ENCODE peak calls at places on chromosomes 12 and 14, in four cellular contexts. I is H1, E is H9, G is mesendoderm. B is an unnamed sample.
A peak's percentile ranks its signal among the peaks of the same experiment; 100 is the strongest.

GRCh38 chr14:93040443-93040842 is 75.3 kb downstream of the ITPK1 start:
- DNase-seq in I (no peak), E (no peak), G (no peak), B (no peak)

GRCh38 chr12:11804130-11804529 is 154.7 kb downstream of the ETV6 start:
- DNase-seq in I (no peak), E (no peak), G (no peak), B (no peak)

GRCh38 chr14:34098045-34098984 is 147.4 kb upstream of the EGLN3 start:
- DNase-seq in I (peak; percentile 47), E (no peak), G (peak; percentile 56), B (no peak)

GRCh38 chr14:81323094-81323493 is 77.0 kb downstream of the STON2 start:
- DNase-seq in I (no peak), E (no peak), G (no peak), B (no peak)

GRCh38 chr12:9701380-9702154 is 31.3 kb downstream of the CLECL1 start:
- DNase-seq in I (no peak), E (no peak), G (no peak), B (no peak)

GRCh38 chr12:13425766-13426165 is 229.2 kb downstream of the EMP1 start:
- DNase-seq in I (no peak), E (no peak), G (peak; percentile 56), B (no peak)

GRCh38 chr12:49334681-49335080 is 2.3 kb downstream of the C1QL4 start:
- DNase-seq in I (no peak), E (no peak), G (no peak), B (no peak)

GRCh38 chr12:34604631-34605509 is 582.6 kb downstream of the ALG10 start:
- DNase-seq in I (no peak), E (peak; percentile 21), G (no peak), B (no peak)

GRCh38 chr14:70563869-70564268 is 29.1 kb upstream of the ADAM20 start:
- DNase-seq in I (no peak), E (no peak), G (no peak), B (no peak)

GRCh38 chr12:49503674-49504180 is 35.1 kb upstream of the KCNH3 start:
- DNase-seq in I (no peak), E (no peak), G (peak; percentile 20), B (no peak)

GRCh38 chr14:20624495-20625070 is 16.9 kb downstream of the OR6S1 start:
- DNase-seq in I (peak; percentile 74), E (peak; percentile 85), G (peak; percentile 95), B (no peak)

GRCh38 chr12:57759360-57759980 is 4.6 kb downstream of the MARCHF9 start:
- DNase-seq in I (no peak), E (peak; percentile 53), G (peak; percentile 59), B (no peak)

GRCh38 chr12:123950476-123951169 is 22.0 kb downstream of the CCDC92 start:
- DNase-seq in I (no peak), E (peak; percentile 15), G (no peak), B (no peak)

GRCh38 chr14:105058521-105059034 is 6.7 kb downstream of the GPR132 start:
- DNase-seq in I (no peak), E (peak; percentile 25), G (no peak), B (no peak)
- H3K9ac ChIP-seq in I (no peak overlapping the region), E (no peak overlapping the region), G (no peak overlapping the region), B (peak overlapping the region; percentile 27)

GRCh38 chr14:51578853-51579252 is 72.9 kb upstream of the FRMD6 start:
- DNase-seq in I (no peak), E (no peak), G (no peak), B (no peak)

GRCh38 chr14:51582437-51582836 is 69.3 kb upstream of the FRMD6 start:
- DNase-seq in I (no peak), E (no peak), G (no peak), B (no peak)

GRCh38 chr14:51576112-51576420 is 75.6 kb upstream of the FRMD6 start:
- DNase-seq in I (no peak), E (peak; percentile 49), G (peak; percentile 83), B (no peak)

GRCh38 chr14:51576899-51577298 is 74.8 kb upstream of the FRMD6 start:
- DNase-seq in I (no peak), E (no peak), G (no peak), B (no peak)

GRCh38 chr14:51581017-51581881 is 70.5 kb upstream of the FRMD6 start:
- DNase-seq in I (no peak), E (no peak), G (no peak), B (no peak)
- H3K4ac ChIP-seq in I (no peak overlapping the region), E (no peak overlapping the region), G (no peak overlapping the region), B (no peak overlapping the region)

GRCh38 chr12:71661977-71662522 is 1.6 kb downstream of the ZFC3H1 start:
- DNase-seq in I (no peak), E (no peak), G (no peak), B (no peak)
- H3K4me1 ChIP-seq in I (no peaks in the 10 kb centered on the region), E (no peaks in the 10 kb centered on the region), G (peaks cover 2% of the 10 kb centered on the region), B (no peaks in the 10 kb centered on the region)

GRCh38 chr14:69561893-69562292 is 12.8 kb downstream of the CCDC177 start:
- DNase-seq in I (no peak), E (no peak), G (peak; percentile 89), B (no peak)

GRCh38 chr14:69558774-69559173 is 15.9 kb downstream of the CCDC177 start:
- DNase-seq in I (no peak), E (no peak), G (no peak), B (no peak)

GRCh38 chr14:69560826-69561225 is 13.8 kb downstream of the CCDC177 start:
- DNase-seq in I (no peak), E (no peak), G (no peak), B (no peak)

GRCh38 chr14:69554500-69554899 is 20.2 kb downstream of the CCDC177 start:
- DNase-seq in I (no peak), E (no peak), G (no peak), B (no peak)

GRCh38 chr14:69559581-69560011 is 15.1 kb downstream of the CCDC177 start:
- DNase-seq in I (no peak), E (no peak), G (no peak), B (no peak)
- H3K9ac ChIP-seq in I (no peak overlapping the region), E (no peak overlapping the region), G (no peak overlapping the region), B (no peak overlapping the region)

GRCh38 chr14:63705561-63706070 is 22.2 kb downstream of the SGPP1 start:
- DNase-seq in I (no peak), E (no peak), G (no peak), B (no peak)

GRCh38 chr14:63707216-63707615 is 20.6 kb downstream of the SGPP1 start:
- DNase-seq in I (no peak), E (no peak), G (no peak), B (no peak)

GRCh38 chr14:63701614-63702291 is 26.1 kb downstream of the SGPP1 start:
- DNase-seq in I (no peak), E (no peak), G (no peak), B (no peak)
- H3K4ac ChIP-seq in I (no peak overlapping the region), E (no peak overlapping the region), G (no peak overlapping the region), B (no peak overlapping the region)

DNA sequence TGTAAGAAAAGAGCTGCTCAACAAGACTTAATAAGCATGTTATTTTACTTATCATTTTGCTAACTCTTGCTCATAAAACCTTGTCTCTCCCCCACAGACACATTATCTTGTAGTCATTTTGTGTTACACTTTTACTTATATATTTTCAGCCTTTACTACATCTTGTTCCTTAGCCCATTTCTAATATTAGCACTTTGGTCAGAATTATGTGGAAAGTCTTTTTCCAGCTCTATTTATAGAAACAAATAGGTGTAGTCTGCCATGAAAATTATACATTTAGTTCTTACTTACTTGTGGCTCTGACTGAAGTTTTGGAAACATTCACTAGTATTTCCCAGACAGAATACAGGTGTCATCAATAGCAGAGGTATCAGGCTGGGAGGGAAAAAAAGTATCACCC is 76.1 kb downstream of the TMEM116 start:
- DNase-seq in I (no peak), E (no peak), G (no peak), B (no peak)
- H3K4me1 ChIP-seq in I (peaks cover 3% of the 10 kb centered on the region), E (no peaks in the 10 kb centered on the region), G (no peaks in the 10 kb centered on the region), B (no peaks in the 10 kb centered on the region)